ENCODE peak calls at places on chromosomes 13 and 19, in five cellular contexts. One of them, this sample, is unnamed.

GRCh38 chr19:19406878-19407639 is 1.6 kb downstream of the GATAD2A start:
- DNase-seq in HepG2: peak
- DNase-seq in H1: no peak
- DNase-seq in K562: no peak
- DNase-seq in GM12878: no peak
- DNase-seq in this sample: no peak

GRCh38 chr13:44573790-44574465 is 2.2 kb downstream of the TSC22D1 start:
- DNase-seq in HepG2: peak
- DNase-seq in H1: no peak
- DNase-seq in K562: peak
- DNase-seq in GM12878: no peak
- DNase-seq in this sample: no peak

GRCh38 chr13:73673931-73674330 is 460.3 kb downstream of the KLF12 start:
- DNase-seq in HepG2: no peak
- DNase-seq in H1: no peak
- DNase-seq in K562: no peak
- DNase-seq in GM12878: no peak
- DNase-seq in this sample: no peak

GRCh38 chr19:55300821-55301458 is 17.1 kb downstream of the BRSK1 start:
- DNase-seq in HepG2: no peak
- DNase-seq in H1: no peak
- DNase-seq in K562: no peak
- DNase-seq in GM12878: no peak
- DNase-seq in this sample: no peak

GRCh38 chr13:36981156-36981743 is 17.9 kb downstream of the ALG5 start:
- DNase-seq in HepG2: peak
- DNase-seq in H1: no peak
- DNase-seq in K562: peak
- DNase-seq in GM12878: no peak
- DNase-seq in this sample: no peak

GRCh38 chr13:108352599-108352998 is 83.1 kb downstream of the TNFSF13B start:
- DNase-seq in HepG2: no peak
- DNase-seq in H1: no peak
- DNase-seq in K562: no peak
- DNase-seq in GM12878: no peak
- DNase-seq in this sample: no peak

GRCh38 chr13:48942131-48942530 is 33.6 kb upstream of the FNDC3A start:
- DNase-seq in HepG2: no peak
- DNase-seq in H1: no peak
- DNase-seq in K562: peak
- DNase-seq in GM12878: no peak
- DNase-seq in this sample: no peak

GRCh38 chr19:42480335-42481095 is 37.8 kb upstream of the CXCL17 start:
- DNase-seq in HepG2: peak
- DNase-seq in H1: no peak
- DNase-seq in K562: no peak
- DNase-seq in GM12878: no peak
- DNase-seq in this sample: no peak

GRCh38 chr19:46979103-46979769 is 40.4 kb upstream of the NPAS1 start:
- DNase-seq in HepG2: no peak
- DNase-seq in H1: no peak
- DNase-seq in K562: no peak
- DNase-seq in GM12878: no peak
- DNase-seq in this sample: no peak

GRCh38 chr13:45392811-45393210 is 25.4 kb downstream of the SLC25A30 start:
- DNase-seq in HepG2: no peak
- DNase-seq in H1: no peak
- DNase-seq in K562: no peak
- DNase-seq in GM12878: no peak
- DNase-seq in this sample: no peak

GRCh38 chr19:48194041-48194871 is 23.8 kb downstream of the ZSWIM9 start:
- DNase-seq in HepG2: peak
- DNase-seq in H1: no peak
- DNase-seq in K562: peak
- DNase-seq in GM12878: no peak
- DNase-seq in this sample: no peak

GRCh38 chr19:16198363-16198636 is 589 bp downstream of the AP1M1 start:
- DNase-seq in HepG2: no peak
- DNase-seq in H1: no peak
- DNase-seq in K562: no peak
- DNase-seq in GM12878: no peak
- DNase-seq in this sample: no peak

GRCh38 chr19:16296713-16297112 is 27.9 kb upstream of the KLF2 start:
- DNase-seq in HepG2: no peak
- DNase-seq in H1: no peak
- DNase-seq in K562: no peak
- DNase-seq in GM12878: no peak
- DNase-seq in this sample: peak

GRCh38 chr13:40348096-40348679 is 318.3 kb downstream of the FOXO1 start:
- DNase-seq in HepG2: peak
- DNase-seq in H1: no peak
- DNase-seq in K562: no peak
- DNase-seq in GM12878: no peak
- DNase-seq in this sample: no peak

GRCh38 chr19:51921949-51922348 is 5.3 kb upstream of the ZNF613 start:
- DNase-seq in HepG2: no peak
- DNase-seq in H1: no peak
- DNase-seq in K562: no peak
- DNase-seq in GM12878: no peak
- DNase-seq in this sample: no peak

GRCh38 chr13:30577381-30577780 is 40.3 kb upstream of the USPL1 start:
- DNase-seq in HepG2: peak
- DNase-seq in H1: no peak
- DNase-seq in K562: no peak
- DNase-seq in GM12878: peak
- DNase-seq in this sample: peak

GRCh38 chr13:37109080-37109678 is 3.7 kb upstream of the CSNK1A1L start:
- DNase-seq in HepG2: peak
- DNase-seq in H1: no peak
- DNase-seq in K562: no peak
- DNase-seq in GM12878: no peak
- DNase-seq in this sample: no peak

GRCh38 chr13:40969169-40969901 is 49.8 kb downstream of the ELF1 start:
- DNase-seq in HepG2: no peak
- DNase-seq in H1: no peak
- DNase-seq in K562: no peak
- DNase-seq in GM12878: no peak
- DNase-seq in this sample: no peak

GRCh38 chr19:48095637-48096175 is 14.9 kb downstream of the PLA2G4C start:
- DNase-seq in HepG2: no peak
- DNase-seq in H1: no peak
- DNase-seq in K562: no peak
- DNase-seq in GM12878: no peak
- DNase-seq in this sample: no peak

GRCh38 chr13:89925107-89925506 is 1422.4 kb upstream of the MIR17HG start:
- DNase-seq in HepG2: peak
- DNase-seq in H1: no peak
- DNase-seq in K562: peak
- DNase-seq in GM12878: no peak
- DNase-seq in this sample: peak

GRCh38 chr13:91216928-91217700 is 130.4 kb upstream of the MIR17HG start:
- DNase-seq in HepG2: no peak
- DNase-seq in H1: no peak
- DNase-seq in K562: no peak
- DNase-seq in GM12878: no peak
- DNase-seq in this sample: no peak

GRCh38 chr13:24083722-24084421 is 76.6 kb upstream of the SPATA13 start:
- DNase-seq in HepG2: no peak
- DNase-seq in H1: no peak
- DNase-seq in K562: no peak
- DNase-seq in GM12878: no peak
- DNase-seq in this sample: no peak

GRCh38 chr13:76725211-76725610 is 161.0 kb downstream of the KCTD12 start:
- DNase-seq in HepG2: no peak
- DNase-seq in H1: no peak
- DNase-seq in K562: no peak
- DNase-seq in GM12878: no peak
- DNase-seq in this sample: no peak

GRCh38 chr19:15161028-15161984 is 39.5 kb downstream of the NOTCH3 start:
- DNase-seq in HepG2: peak
- DNase-seq in H1: no peak
- DNase-seq in K562: peak
- DNase-seq in GM12878: no peak
- DNase-seq in this sample: peak

GRCh38 chr13:109401891-109402290 is 384.5 kb downstream of the IRS2 start:
- DNase-seq in HepG2: no peak
- DNase-seq in H1: no peak
- DNase-seq in K562: no peak
- DNase-seq in GM12878: no peak
- DNase-seq in this sample: no peak

GRCh38 chr19:55342044-55342531 is 2.4 kb downstream of the KMT5C start:
- DNase-seq in HepG2: no peak
- DNase-seq in H1: no peak
- DNase-seq in K562: peak
- DNase-seq in GM12878: no peak
- DNase-seq in this sample: no peak

GRCh38 chr13:70384156-70384555 is 275.9 kb upstream of the KLHL1 start:
- DNase-seq in HepG2: no peak
- DNase-seq in H1: no peak
- DNase-seq in K562: no peak
- DNase-seq in GM12878: no peak
- DNase-seq in this sample: no peak

DNA sequence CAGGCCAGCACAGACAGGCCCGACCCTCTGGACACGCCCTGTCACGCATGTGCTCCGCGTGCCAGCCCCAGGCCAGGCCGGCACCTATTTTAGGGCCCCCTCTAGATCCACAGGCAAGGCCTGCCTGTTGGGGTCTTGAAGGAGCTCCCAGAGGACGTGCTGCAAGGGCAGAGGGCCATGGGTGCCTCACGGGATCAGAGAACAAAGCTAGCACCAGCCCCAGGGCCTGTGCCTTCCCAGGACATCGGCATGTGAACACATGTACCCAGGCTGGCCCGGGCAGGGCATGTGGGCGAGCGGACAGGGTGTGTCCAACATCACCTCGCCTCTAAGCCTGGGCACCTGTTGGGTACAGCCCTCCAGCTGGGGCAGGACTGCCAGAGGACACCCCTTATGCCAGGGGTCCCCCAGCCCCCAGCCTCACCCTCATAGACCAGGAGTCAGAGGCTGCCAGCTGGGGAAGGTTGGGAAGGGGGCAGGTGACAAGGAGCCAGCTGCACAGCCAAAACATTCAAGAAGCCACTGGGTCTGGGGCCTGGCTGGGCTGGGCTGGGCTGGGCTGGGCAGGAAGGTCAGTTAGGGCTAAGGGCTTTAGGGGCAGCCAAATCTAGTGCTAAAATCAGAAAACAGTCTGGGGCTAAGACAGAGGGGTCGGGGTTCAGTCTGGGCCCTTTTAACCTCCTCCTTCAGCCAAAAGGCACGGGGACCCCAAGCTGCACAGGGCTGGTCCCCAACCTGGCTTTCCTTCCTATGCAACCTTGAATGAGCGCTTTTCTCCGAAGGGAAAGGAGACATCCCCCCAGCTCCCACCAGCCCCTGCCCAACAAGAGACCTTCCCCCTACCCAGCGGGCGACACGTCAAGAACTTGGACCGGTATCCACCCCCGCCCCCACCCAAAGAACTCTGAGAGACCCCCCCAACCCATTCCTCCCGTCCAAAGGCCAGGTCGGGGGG is 35.3 kb upstream of the NANOS3 start:
- DNase-seq in HepG2: no peak
- DNase-seq in H1: no peak
- DNase-seq in K562: no peak
- DNase-seq in GM12878: no peak
- DNase-seq in this sample: no peak
- TF ChIP-seq SIN3A in HepG2: no peak
- TF ChIP-seq SIN3A in H1: no peak
- TF ChIP-seq SIN3A in K562: no peak
- TF ChIP-seq SIN3A in GM12878: no peak
- TF ChIP-seq SIN3A in this sample: no peak

GRCh38 chr19:30086220-30086619 is 144.2 kb downstream of the URI1 start:
- DNase-seq in HepG2: no peak
- DNase-seq in H1: no peak
- DNase-seq in K562: no peak
- DNase-seq in GM12878: no peak
- DNase-seq in this sample: no peak
- H3K4me2 ChIP-seq in HepG2: no peak
- H3K4me2 ChIP-seq in H1: no peak
- H3K4me2 ChIP-seq in K562: no peak
- H3K4me2 ChIP-seq in GM12878: no peak
- H3K4me2 ChIP-seq in this sample: no peak

GRCh38 chr19:33275933-33276619 is 26.3 kb downstream of the CEBPA start:
- DNase-seq in HepG2: peak
- DNase-seq in H1: no peak
- DNase-seq in K562: no peak
- DNase-seq in GM12878: no peak
- DNase-seq in this sample: no peak

GRCh38 chr19:33273065-33273736 is 29.1 kb downstream of the CEBPA start:
- DNase-seq in HepG2: no peak
- DNase-seq in H1: no peak
- DNase-seq in K562: no peak
- DNase-seq in GM12878: no peak
- DNase-seq in this sample: no peak

GRCh38 chr19:33275559-33275932 is 26.8 kb downstream of the CEBPA start:
- DNase-seq in HepG2: no peak
- DNase-seq in H1: no peak
- DNase-seq in K562: no peak
- DNase-seq in GM12878: no peak
- DNase-seq in this sample: no peak

GRCh38 chr19:33274663-33275558 is 27.4 kb downstream of the CEBPA start:
- DNase-seq in HepG2: no peak
- DNase-seq in H1: no peak
- DNase-seq in K562: no peak
- DNase-seq in GM12878: no peak
- DNase-seq in this sample: no peak

DNA sequence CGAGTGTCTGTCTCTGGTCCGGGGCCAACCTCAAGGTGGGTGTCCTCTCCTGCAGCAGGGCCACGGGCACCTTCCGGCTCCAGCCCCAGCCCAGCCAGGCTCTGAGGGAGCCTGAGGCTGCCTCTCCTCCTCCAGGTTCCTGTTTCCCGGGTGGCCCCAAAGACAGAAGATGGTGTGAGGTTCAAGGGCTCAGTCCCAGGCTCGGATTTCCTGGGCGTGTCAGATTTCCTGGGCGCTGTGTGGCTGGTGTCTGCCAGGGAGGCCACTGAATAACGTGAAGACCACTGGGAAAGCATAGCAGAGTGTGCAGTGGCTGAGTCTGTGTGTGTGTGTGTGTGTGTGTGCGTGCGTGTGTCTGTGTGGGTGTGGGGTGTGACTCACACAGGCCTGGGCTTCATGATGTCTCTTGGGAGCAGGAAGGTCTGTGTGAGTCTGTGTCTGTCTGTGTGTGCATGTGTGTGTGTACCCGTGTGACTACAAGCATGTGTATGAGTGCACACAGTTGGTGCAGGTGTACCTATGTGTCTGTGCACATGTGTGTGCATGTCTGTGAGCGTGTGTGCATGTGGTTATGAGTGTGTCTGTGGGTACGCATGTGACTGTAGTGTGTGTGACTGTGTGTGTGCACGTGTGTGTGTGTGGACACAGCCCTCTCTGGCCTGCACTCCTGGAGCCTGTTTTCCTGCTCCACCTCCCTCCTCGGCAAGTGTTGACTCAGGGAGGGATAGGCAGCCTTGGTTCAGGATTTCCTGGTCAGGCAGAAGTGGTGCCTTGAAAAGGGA is 28.3 kb downstream of the CEBPA start:
- DNase-seq in HepG2: peak
- DNase-seq in H1: no peak
- DNase-seq in K562: no peak
- DNase-seq in GM12878: no peak
- DNase-seq in this sample: peak
- TF ChIP-seq ZNF274 in HepG2: no peak
- TF ChIP-seq ZNF274 in H1: no peak
- TF ChIP-seq ZNF274 in K562: no peak
- TF ChIP-seq ZNF274 in GM12878: no peak
- TF ChIP-seq ZNF274 in this sample: no peak

GRCh38 chr13:106958690-106959089 is 390.8 kb upstream of the ARGLU1 start:
- DNase-seq in HepG2: peak
- DNase-seq in H1: no peak
- DNase-seq in K562: no peak
- DNase-seq in GM12878: no peak
- DNase-seq in this sample: no peak
- TF ChIP-seq SIN3A in HepG2: no peak
- TF ChIP-seq SIN3A in H1: no peak
- TF ChIP-seq SIN3A in K562: no peak
- TF ChIP-seq SIN3A in GM12878: no peak
- TF ChIP-seq SIN3A in this sample: no peak

This sample was measured in HCT116.